ENCODE peak calls at places on chromosome 17, in six cellular contexts. Z, H, K, T, G and Q are unnamed samples.
A peak's percentile ranks its signal among the peaks of the same experiment; 100 is the strongest.

GRCh38 chr17:29621751-29622194 is 939 bp downstream of the CORO6 start:
- DNase-seq in Z (no peak), H (peak; percentile 44), K (no peak), T (peak; percentile 23), G (peak; percentile 57), Q (no peak)

GRCh38 chr17:32629563-32630190 is 142.9 kb downstream of the CDK5R1 start:
- DNase-seq in Z (no peak), H (no peak), K (no peak), T (no peak), G (no peak), Q (no peak)

GRCh38 chr17:16456770-16457316 is 35.1 kb downstream of the LRRC75A start:
- DNase-seq in Z (no peak), H (peak; percentile 21), K (no peak), T (no peak), G (peak; percentile 66), Q (peak; percentile 43)

GRCh38 chr17:35295686-35296085 is 52.8 kb downstream of the SLFN5 start:
- DNase-seq in Z (no peak), H (peak; percentile 19), K (no peak), T (no peak), G (no peak), Q (no peak)

GRCh38 chr17:39755550-39756375 is 18.0 kb downstream of the GRB7 start:
- DNase-seq in Z (peak; percentile 45), H (no peak), K (no peak), T (no peak), G (no peak), Q (no peak)

GRCh38 chr17:17947309-17947708 is 24.9 kb downstream of the TOM1L2 start:
- DNase-seq in Z (no peak), H (no peak), K (no peak), T (no peak), G (no peak), Q (no peak)

GRCh38 chr17:29778936-29779811 is 150.9 kb downstream of the SSH2 start:
- DNase-seq in Z (peak; percentile 71), H (peak; percentile 75), K (peak; percentile 98), T (peak; percentile 60), G (peak; percentile 75), Q (peak; percentile 32)

GRCh38 chr17:55496094-55496881 is 15.0 kb downstream of the SMIM36 start:
- DNase-seq in Z (no peak), H (peak; percentile 94), K (no peak), T (no peak), G (no peak), Q (no peak)

GRCh38 chr17:38893612-38894011 is 23.8 kb downstream of the LASP1 start:
- DNase-seq in Z (no peak), H (peak; percentile 54), K (no peak), T (no peak), G (no peak), Q (no peak)

GRCh38 chr17:19750835-19751234 is 2.7 kb upstream of the ALDH3A1 start:
- DNase-seq in Z (no peak), H (no peak), K (no peak), T (peak; percentile 48), G (no peak), Q (no peak)

GRCh38 chr17:35630530-35631148 is 43.5 kb downstream of the AP2B1 start:
- DNase-seq in Z (no peak), H (peak; percentile 45), K (no peak), T (no peak), G (no peak), Q (no peak)

GRCh38 chr17:61414141-61414935 is 14.7 kb downstream of the TBX2 start:
- DNase-seq in Z (no peak), H (peak; percentile 48), K (peak; percentile 88), T (no peak), G (peak; percentile 75), Q (no peak)

GRCh38 chr17:73800893-73801292 is 156.6 kb upstream of the SDK2 start:
- DNase-seq in Z (no peak), H (no peak), K (no peak), T (no peak), G (no peak), Q (no peak)